ENCODE peak calls at places on chromosomes 6 and 20, in four cellular contexts. L, K, S and E are unnamed samples.

GRCh38 chr6:33983721-33984465 is 162.0 kb downstream of the GRM4 start:
- DNase-seq in L (no peak), S (no peak), K (no peak), E (no peak)

GRCh38 chr6:104483225-104483834 is 376.4 kb downstream of the HACE1 start:
- DNase-seq in K (no peak), S (peak), L (no peak), E (peak)

GRCh38 chr6:90044833-90045337 is 150.6 kb downstream of the GJA10 start:
- DNase-seq in K (no peak), L (no peak), S (peak), E (peak)

GRCh38 chr20:38337561-38338140 is 8.6 kb upstream of the LBP start:
- DNase-seq in K (peak), S (peak), L (peak), E (peak)

GRCh38 chr6:170471458-170471857 is 81.6 kb downstream of the PSMB1 start:
- DNase-seq in K (no peak), S (no peak), L (no peak), E (no peak)

GRCh38 chr6:116066789-116067188 is 6.1 kb upstream of the FRK start:
- DNase-seq in S (no peak), K (no peak), L (no peak), E (no peak)

GRCh38 chr6:170243791-170244291 is 47.0 kb downstream of the DLL1 start:
- DNase-seq in K (peak), S (no peak), L (peak), E (no peak)

GRCh38 chr6:125789576-125790402 is 971 bp upstream of the NCOA7 start:
- DNase-seq in K (peak), S (peak), L (peak), E (peak)

GRCh38 chr6:42449917-42450313 is 1.8 kb downstream of the TRERF1 start:
- DNase-seq in K (no peak), S (no peak), L (no peak), E (no peak)

GRCh38 chr6:16267428-16268263 is 29.3 kb downstream of the GMPR start:
- DNase-seq in S (no peak), K (no peak), L (no peak), E (no peak)

GRCh38 chr6:17101422-17102257 is at the start of gene STMND1:
- DNase-seq in K (peak), L (no peak), S (peak), E (peak)

GRCh38 chr20:21048841-21049273 is 57.3 kb downstream of the LINC00237 start:
- DNase-seq in S (peak), K (peak), L (peak), E (peak)

GRCh38 chr6:157879873-157880254 is 56.8 kb downstream of the SNX9 start:
- DNase-seq in K (no peak), L (peak), S (no peak), E (no peak)

GRCh38 chr20:3172933-3173581 is at the start of gene LZTS3:
- DNase-seq in L (peak), K (peak), S (peak), E (peak)

GRCh38 chr6:26412225-26412624 is 10.2 kb downstream of the BTN3A1 start:
- DNase-seq in S (no peak), K (no peak), L (no peak), E (peak)

GRCh38 chr6:21587182-21587924 is 6.2 kb upstream of the SOX4 start:
- DNase-seq in K (peak), L (no peak), S (peak), E (peak)

GRCh38 chr20:16601019-16601418 is 27.8 kb upstream of the KIF16B start:
- DNase-seq in K (no peak), S (no peak), L (no peak), E (no peak)

GRCh38 chr6:157714153-157714490 is 108.9 kb upstream of the SNX9 start:
- DNase-seq in S (no peak), K (no peak), L (no peak), E (no peak)

GRCh38 chr6:35449287-35449881 is 2.8 kb upstream of the FANCE start:
- DNase-seq in K (peak), L (peak), S (peak), E (peak)

GRCh38 chr6:2947424-2947823 is 23.9 kb downstream of the SERPINB6 start:
- DNase-seq in S (no peak), L (no peak), K (no peak), E (no peak)

GRCh38 chr6:168490757-168491156 is 49.8 kb downstream of the SMOC2 start:
- DNase-seq in S (no peak), L (no peak), K (no peak), E (no peak)

GRCh38 chr20:50439539-50440453 is 70.4 kb upstream of the PTPN1 start:
- DNase-seq in K (no peak), S (no peak), L (no peak), E (no peak)

GRCh38 chr6:4055420-4056041 is 23.4 kb downstream of the FAM217A start:
- DNase-seq in K (no peak), S (peak), L (peak), E (peak)

GRCh38 chr6:68572975-68573374 is 62.1 kb upstream of the ADGRB3 start:
- DNase-seq in K (no peak), L (no peak), S (no peak), E (no peak)